ENCODE peak calls at places on chromosomes 6 and 20, in ten cellular contexts. L, O, Y, C, Z, U, Q, M, G and T are unnamed samples. For H3K9me3, the result is how much of the 10 kb centered on the place peaks cover.

GRCh38 chr6:125812394-125813231 is 21.9 kb downstream of the NCOA7 start:
- DNase-seq in L (no peak), O (no peak), Y (peak), C (no peak), Z (no peak), U (peak), Q (no peak), M (no peak), G (no peak), T (no peak)

GRCh38 chr6:48397887-48398286 is 286.9 kb upstream of the PTCHD4 start:
- DNase-seq in L (no peak), O (no peak), Y (no peak), C (no peak), Z (no peak), U (no peak), Q (no peak), M (no peak), G (no peak), T (no peak)

GRCh38 chr6:73866305-73866704 is 170.3 kb downstream of the CD109 start:
- DNase-seq in L (no peak), O (no peak), Y (no peak), C (no peak), Z (no peak), U (no peak), Q (no peak), M (no peak), G (no peak), T (no peak)

GRCh38 chr6:52574709-52575489 is 2.0 kb downstream of the TRAM2 start:
- DNase-seq in L (peak), O (peak), Y (no peak), C (no peak), Z (peak), U (no peak), Q (peak), M (peak), G (peak), T (peak)

GRCh38 chr20:9439806-9440205 is 74.6 kb upstream of the LAMP5 start:
- DNase-seq in L (no peak), O (no peak), Y (no peak), C (no peak), Z (no peak), U (no peak), Q (no peak), M (no peak), G (no peak), T (no peak)

GRCh38 chr6:83193747-83194582 is 808 bp downstream of the RWDD2A start:
- DNase-seq in L (peak), O (peak), Y (no peak), C (peak), Z (peak), U (peak), Q (peak), M (peak), G (peak), T (peak)

GRCh38 chr6:113122060-113122459 is 735.1 kb upstream of the MARCKS start:
- DNase-seq in L (no peak), O (no peak), Y (peak), C (no peak), Z (no peak), U (peak), Q (peak), M (no peak), G (no peak), T (no peak)

GRCh38 chr20:36607586-36608387 is 2.2 kb downstream of the RAB5IF start:
- DNase-seq in L (no peak), O (no peak), Y (no peak), C (no peak), Z (peak), U (no peak), Q (no peak), M (no peak), G (no peak), T (no peak)

GRCh38 chr20:46568570-46569129 is 18.2 kb upstream of the OCSTAMP start:
- DNase-seq in L (peak), O (no peak), Y (peak), C (peak), Z (peak), U (peak), Q (peak), M (peak), G (no peak), T (no peak)

GRCh38 chr6:498795-499231 is 107.3 kb downstream of the IRF4 start:
- DNase-seq in L (no peak), O (no peak), Y (peak), C (no peak), Z (no peak), U (no peak), Q (no peak), M (no peak), G (no peak), T (no peak)

GRCh38 chr6:96520851-96521115 is 823 bp upstream of the UFL1 start:
- DNase-seq in L (no peak), O (no peak), Y (no peak), C (no peak), Z (no peak), U (peak), Q (no peak), M (no peak), G (no peak), T (no peak)

GRCh38 chr20:31308535-31309162 is at the start of gene DEFB116:
- DNase-seq in L (no peak), O (no peak), Y (no peak), C (no peak), Z (no peak), U (no peak), Q (no peak), M (no peak), G (no peak), T (no peak)
- H3K9me3 ChIP-seq in L (under half), O (under half), Y (under half), C (under half), Z (under half), U (under half), Q (under half), M (under half), G (under half), T (under half)

DNA sequence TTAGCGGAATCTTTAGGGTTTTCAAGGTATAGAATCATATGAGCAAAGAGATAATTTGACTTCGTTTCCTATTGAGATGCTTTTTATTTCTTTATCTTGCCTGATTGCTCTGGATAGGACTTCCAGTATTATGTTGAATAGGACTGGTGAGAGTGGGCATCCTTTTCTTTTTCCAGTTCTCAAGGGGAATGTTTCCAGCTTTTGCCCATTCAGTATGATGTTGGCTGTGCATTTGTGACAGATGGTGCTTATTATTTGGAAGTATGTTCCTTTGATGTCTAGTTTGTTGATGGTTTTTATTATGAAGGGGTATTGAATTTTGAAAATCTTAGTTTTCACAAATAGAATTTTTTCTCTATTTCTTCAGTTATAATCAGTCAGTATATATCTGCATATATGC is 656.6 kb upstream of the MAP3K7 start:
- DNase-seq in L (no peak), O (no peak), Y (no peak), C (no peak), Z (no peak), U (no peak), Q (no peak), M (no peak), G (no peak), T (no peak)
- H3K27ac ChIP-seq in L (no peak), O (no peak), Y (no peak), C (no peak), Z (no peak), U (no peak), Q (no peak), M (no peak), G (no peak), T (no peak)

GRCh38 chr20:60313609-60314008 is 355.4 kb downstream of the CDH26 start:
- DNase-seq in L (no peak), O (no peak), Y (no peak), C (no peak), Z (no peak), U (no peak), Q (no peak), M (no peak), G (no peak), T (no peak)
- H3K9me3 ChIP-seq in L (under half), O (under half), Y (under half), C (under half), Z (under half), U (under half), Q (under half), M (under half), G (under half), T (under half)

DNA sequence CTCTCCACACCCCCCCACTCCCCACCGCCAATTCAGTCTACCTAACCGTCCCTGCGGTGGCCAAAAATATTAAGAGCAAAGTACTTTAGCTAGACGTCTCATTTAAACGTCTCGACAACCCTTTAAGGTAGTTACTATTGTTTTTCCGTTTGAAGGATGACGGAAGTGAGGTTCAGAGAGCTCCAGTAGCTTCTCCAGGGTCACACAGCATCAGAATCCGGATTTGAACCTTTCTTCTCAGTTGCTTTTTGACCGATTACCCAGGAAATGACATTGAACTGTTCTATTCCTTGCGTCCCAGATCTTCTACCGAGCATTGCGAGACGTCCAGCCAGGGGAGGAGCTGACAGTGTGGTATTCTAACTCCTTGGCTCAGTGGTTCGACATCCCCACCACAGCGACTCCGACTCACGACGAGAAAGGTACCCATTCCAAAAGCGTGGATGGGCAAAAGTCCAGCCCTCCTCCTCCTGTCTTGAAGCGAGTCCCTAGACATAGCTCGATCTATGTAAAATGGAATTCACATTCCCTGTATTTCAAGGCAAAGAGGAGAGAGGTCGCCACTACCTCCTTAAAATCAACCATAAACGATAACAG is 2.4 kb downstream of the PRDM13 start:
- DNase-seq in L (no peak), O (no peak), Y (no peak), C (no peak), Z (no peak), U (no peak), Q (no peak), M (no peak), G (no peak), T (no peak)
- H3K27ac ChIP-seq in L (no peak), O (no peak), Y (no peak), C (no peak), Z (no peak), U (no peak), Q (no peak), M (no peak), G (no peak), T (no peak)

DNA sequence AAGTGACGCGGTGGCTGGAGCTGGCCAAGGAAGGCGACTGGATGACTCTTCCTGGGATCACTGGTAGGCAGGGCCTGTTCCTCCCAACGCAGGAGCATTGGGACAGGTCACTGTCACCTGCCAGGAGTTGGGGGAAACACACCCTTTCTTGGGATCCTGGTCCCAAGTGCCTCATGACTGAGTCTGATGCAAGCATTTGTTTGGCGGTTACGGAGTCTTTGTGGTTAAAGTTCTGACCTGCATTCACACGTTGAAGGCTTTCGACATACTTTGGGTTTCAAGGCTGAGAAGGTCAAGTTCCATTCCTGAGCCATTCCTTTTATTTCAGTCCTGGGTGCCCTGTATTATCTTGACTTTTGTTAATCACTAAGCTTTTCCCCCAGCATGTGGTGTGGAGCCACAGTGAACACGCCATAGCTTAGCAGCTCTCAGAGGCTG is 6.0 kb downstream of the PNLDC1 start:
- DNase-seq in L (no peak), O (no peak), Y (no peak), C (no peak), Z (no peak), U (no peak), Q (no peak), M (no peak), G (no peak), T (no peak)
- H3K9me3 ChIP-seq in L (under half), O (under half), Y (under half), C (under half), Z (under half), U (under half), Q (under half), M (under half), G (under half), T (under half)

GRCh38 chr6:89693207-89693606 is 54.7 kb upstream of the LYRM2 start:
- DNase-seq in L (no peak), O (no peak), Y (peak), C (no peak), Z (no peak), U (no peak), Q (no peak), M (no peak), G (no peak), T (no peak)

GRCh38 chr6:89688328-89688727 is 49.8 kb upstream of the LYRM2 start:
- DNase-seq in L (no peak), O (no peak), Y (no peak), C (no peak), Z (no peak), U (no peak), Q (no peak), M (no peak), G (no peak), T (no peak)

GRCh38 chr6:89690944-89691324 is 52.4 kb upstream of the LYRM2 start:
- DNase-seq in L (no peak), O (no peak), Y (no peak), C (no peak), Z (no peak), U (peak), Q (no peak), M (no peak), G (peak), T (no peak)

GRCh38 chr6:89692256-89692655 is 53.7 kb upstream of the LYRM2 start:
- DNase-seq in L (no peak), O (no peak), Y (no peak), C (no peak), Z (no peak), U (no peak), Q (no peak), M (no peak), G (no peak), T (no peak)

DNA sequence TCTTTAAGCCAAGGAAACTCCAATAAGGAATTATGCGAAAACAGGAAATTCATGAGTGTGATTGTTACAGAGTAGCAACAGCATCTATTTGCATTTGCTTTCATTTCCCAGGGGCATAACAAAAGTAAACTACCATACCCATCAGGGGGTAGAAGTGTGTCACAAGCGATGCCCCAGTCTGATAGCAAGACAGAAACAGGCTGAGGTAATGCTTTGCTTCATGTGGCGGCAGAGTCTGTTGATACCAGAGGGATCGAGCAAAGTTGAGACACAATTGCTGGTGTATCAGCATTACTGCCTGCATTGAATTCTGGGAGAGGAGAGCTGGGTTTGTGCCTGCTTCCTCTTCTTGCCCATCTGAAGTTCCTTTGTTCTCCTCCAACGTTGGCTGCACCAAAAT is 51.2 kb upstream of the LYRM2 start:
- DNase-seq in L (no peak), O (no peak), Y (no peak), C (no peak), Z (no peak), U (peak), Q (no peak), M (no peak), G (no peak), T (no peak)
- H3K27ac ChIP-seq in L (no peak), O (no peak), Y (no peak), C (no peak), Z (no peak), U (peak), Q (no peak), M (no peak), G (no peak), T (peak)

GRCh38 chr6:164107297-164107995 is 692.9 kb downstream of the QKI start:
- DNase-seq in L (no peak), O (no peak), Y (no peak), C (no peak), Z (no peak), U (peak), Q (peak), M (no peak), G (no peak), T (no peak)

GRCh38 chr6:164106345-164106769 is 691.8 kb downstream of the QKI start:
- DNase-seq in L (no peak), O (no peak), Y (no peak), C (no peak), Z (no peak), U (peak), Q (peak), M (no peak), G (no peak), T (no peak)

GRCh38 chr6:164109770-164110140 is 695.2 kb downstream of the QKI start:
- DNase-seq in L (no peak), O (no peak), Y (no peak), C (no peak), Z (no peak), U (peak), Q (peak), M (no peak), G (no peak), T (no peak)

GRCh38 chr6:164108092-164108491 is 693.6 kb downstream of the QKI start:
- DNase-seq in L (no peak), O (no peak), Y (no peak), C (no peak), Z (no peak), U (no peak), Q (no peak), M (no peak), G (no peak), T (no peak)

GRCh38 chr6:164108869-164109769 is 694.6 kb downstream of the QKI start:
- DNase-seq in L (peak), O (no peak), Y (no peak), C (peak), Z (no peak), U (no peak), Q (peak), M (peak), G (no peak), T (no peak)
- H3K9me3 ChIP-seq in L (under half), O (under half), Y (under half), C (under half), Z (under half), U (under half), Q (under half), M (under half), G (under half), T (under half)